ENCODE peak calls at places on chromosomes 12 and 14, in four cellular contexts. D is kidney, V is thyroid gland, O is left ventricle myocardium inferior. A is an unnamed sample. For H3K4me1 and H3K9me3, the result is how much of the 10 kb centered on the place peaks cover.

GRCh38 chr14:54786816-54787215 is 115.8 kb downstream of the GCH1 start:
- DNase-seq in D (no peak), V (no peak), O (peak), A (no peak)

GRCh38 chr14:79018846-79019245 is 848.7 kb downstream of the NRXN3 start:
- DNase-seq in D (no peak), V (no peak), O (no peak), A (no peak)

GRCh38 chr12:123058471-123058870 is 78.0 kb downstream of the ARL6IP4 start:
- DNase-seq in D (no peak), V (no peak), O (no peak), A (no peak)

GRCh38 chr12:95004610-95005009 is 1.1 kb upstream of the NDUFA12 start:
- DNase-seq in D (no peak), V (no peak), O (no peak), A (no peak)

GRCh38 chr12:16347391-16348298 is at the start of gene MGST1:
- DNase-seq in D (no peak), V (peak), O (peak), A (peak)

GRCh38 chr12:59164991-59165718 is 244.9 kb upstream of the LRIG3 start:
- DNase-seq in D (no peak), V (no peak), O (no peak), A (no peak)

GRCh38 chr12:34358198-34358597 is 335.9 kb downstream of the ALG10 start:
- DNase-seq in D (no peak), V (no peak), O (no peak), A (no peak)

GRCh38 chr14:73743431-73743931 is 29.3 kb upstream of the PNMA1 start:
- DNase-seq in D (peak), V (no peak), O (peak), A (peak)

GRCh38 chr14:80973918-80974317 is 18.5 kb downstream of the TSHR start:
- DNase-seq in D (no peak), V (no peak), O (no peak), A (no peak)

GRCh38 chr12:16359512-16360491 is 12.4 kb downstream of the MGST1 start:
- DNase-seq in D (no peak), V (peak), O (peak), A (peak)

GRCh38 chr12:122965356-122965755 is 907 bp downstream of the ABCB9 start:
- DNase-seq in D (no peak), V (peak), O (no peak), A (no peak)

GRCh38 chr12:46998811-46999368 is 80.5 kb upstream of the PCED1B start:
- DNase-seq in D (no peak), V (no peak), O (no peak), A (no peak)

GRCh38 chr12:51678086-51678724 is 87.2 kb downstream of the SCN8A start:
- DNase-seq in D (no peak), V (peak), O (no peak), A (no peak)

GRCh38 chr12:48999371-49000131 is at the start of gene DDN:
- DNase-seq in D (no peak), V (no peak), O (no peak), A (peak)

GRCh38 chr12:9273276-9273675 is 65.1 kb upstream of the PZP start:
- DNase-seq in D (no peak), V (no peak), O (no peak), A (no peak)

GRCh38 chr14:96102071-96102856 is 63.1 kb downstream of the C14orf132 start:
- DNase-seq in D (no peak), V (no peak), O (no peak), A (no peak)

GRCh38 chr14:21668377-21668776 is 5.2 kb downstream of the OR4E1 start:
- DNase-seq in D (no peak), V (no peak), O (no peak), A (no peak)

GRCh38 chr12:21823581-21823980 is 49.1 kb upstream of the KCNJ8 start:
- DNase-seq in D (peak), V (peak), O (peak), A (peak)

GRCh38 chr12:76591461-76591860 is 31.9 kb upstream of the OSBPL8 start:
- DNase-seq in D (no peak), V (no peak), O (no peak), A (no peak)

GRCh38 chr14:98826618-98827017 is 445.4 kb downstream of the BCL11B start:
- DNase-seq in D (no peak), V (peak), O (no peak), A (no peak)

GRCh38 chr12:22935501-22935900 is 310.5 kb downstream of the ETNK1 start:
- DNase-seq in D (no peak), V (no peak), O (no peak), A (no peak)

GRCh38 chr14:20818861-20819260 is 16.2 kb upstream of the RNASE1 start:
- DNase-seq in D (no peak), V (no peak), O (no peak), A (no peak)

GRCh38 chr14:105485720-105486332 is 860 bp upstream of the CRIP1 start:
- DNase-seq in D (no peak), V (peak), O (peak), A (no peak)

GRCh38 chr12:123431951-123432886 is 4.3 kb downstream of the RILPL2 start:
- DNase-seq in D (no peak), V (no peak), O (no peak), A (no peak)

GRCh38 chr12:3218150-3218845 is 141.1 kb downstream of the TSPAN9 start:
- DNase-seq in D (peak), V (peak), O (peak), A (no peak)

GRCh38 chr12:3171195-3171591 is 94.0 kb downstream of the TSPAN9 start:
- DNase-seq in D (peak), V (no peak), O (no peak), A (no peak)

GRCh38 chr14:93655078-93655750 is 133.1 kb downstream of the PRIMA1 start:
- DNase-seq in D (no peak), V (peak), O (no peak), A (no peak)

GRCh38 chr12:52432559-52433207 is 1.5 kb downstream of the KRT75 start:
- DNase-seq in D (no peak), V (no peak), O (no peak), A (no peak)

DNA sequence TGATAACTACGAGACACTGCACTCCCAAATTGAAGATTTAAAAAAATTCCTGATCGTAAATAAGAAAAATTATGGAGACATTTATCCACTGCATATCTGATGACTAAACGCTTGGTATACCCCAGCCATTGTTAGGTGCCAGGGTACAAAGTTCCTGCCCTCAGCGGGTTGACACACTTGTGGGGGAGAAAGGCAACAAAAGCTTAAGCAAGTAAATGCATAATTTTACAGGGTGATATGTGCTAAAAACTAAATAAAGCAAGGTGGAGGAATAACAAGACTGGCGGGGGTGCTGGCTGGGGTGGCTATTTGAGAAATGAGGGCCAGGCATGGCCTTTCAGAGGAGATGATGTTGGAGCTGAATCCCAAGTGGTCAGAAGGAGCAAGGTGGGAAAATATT is 25.0 kb downstream of the BICD1 start:
- DNase-seq in D (no peak), V (no peak), O (no peak), A (no peak)
- H3K4me1 ChIP-seq in D (under half), V (under half), O (under half), A (under half)

GRCh38 chr12:45973526-45973925 is 16.8 kb downstream of the SCAF11 start:
- DNase-seq in D (no peak), V (no peak), O (no peak), A (no peak)
- H3K9me3 ChIP-seq in D (under half), V (under half), O (under half), A (under half)

GRCh38 chr12:97886548-97887176 is 424.1 kb downstream of the RMST start:
- DNase-seq in D (no peak), V (no peak), O (no peak), A (no peak)
- TF ChIP-seq CTCF in D (no peak), V (no peak), O (no peak), A (no peak)

GRCh38 chr14:100827751-100828447 is 2.0 kb downstream of the MEG3 start:
- DNase-seq in D (peak), V (no peak), O (no peak), A (no peak)
- H3K4me1 ChIP-seq in D (under half), V (under half), O (under half), A (under half)

DNA sequence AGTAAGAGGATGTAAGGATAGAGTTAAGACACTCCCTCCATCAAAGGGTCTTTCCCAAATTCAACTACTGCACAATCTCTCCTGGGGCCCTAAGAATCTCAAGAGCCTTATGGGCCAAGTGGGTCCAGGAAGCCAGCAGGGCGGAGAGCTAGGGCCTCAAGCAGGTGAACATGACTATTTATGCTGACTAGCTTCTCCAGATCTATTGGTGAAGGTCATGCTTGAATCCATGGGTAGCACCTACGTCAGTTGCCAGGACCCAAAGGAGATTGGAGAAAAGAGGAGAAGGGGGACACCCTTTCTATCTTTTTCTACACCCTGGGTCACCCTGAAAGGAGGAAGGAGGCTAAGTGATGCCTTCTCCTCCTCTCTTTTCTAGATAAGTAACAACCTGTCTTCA is 534.2 kb upstream of the MIS18BP1 start:
- DNase-seq in D (no peak), V (no peak), O (no peak), A (no peak)
- H3K9me3 ChIP-seq in D (under half), V (under half), O (half or more), A (under half)

GRCh38 chr14:37340353-37340752 is 142.6 kb downstream of the MIPOL1 start:
- DNase-seq in D (no peak), V (no peak), O (no peak), A (no peak)
- TF ChIP-seq CTCF in D (no peak), V (no peak), O (no peak), A (no peak)

DNA sequence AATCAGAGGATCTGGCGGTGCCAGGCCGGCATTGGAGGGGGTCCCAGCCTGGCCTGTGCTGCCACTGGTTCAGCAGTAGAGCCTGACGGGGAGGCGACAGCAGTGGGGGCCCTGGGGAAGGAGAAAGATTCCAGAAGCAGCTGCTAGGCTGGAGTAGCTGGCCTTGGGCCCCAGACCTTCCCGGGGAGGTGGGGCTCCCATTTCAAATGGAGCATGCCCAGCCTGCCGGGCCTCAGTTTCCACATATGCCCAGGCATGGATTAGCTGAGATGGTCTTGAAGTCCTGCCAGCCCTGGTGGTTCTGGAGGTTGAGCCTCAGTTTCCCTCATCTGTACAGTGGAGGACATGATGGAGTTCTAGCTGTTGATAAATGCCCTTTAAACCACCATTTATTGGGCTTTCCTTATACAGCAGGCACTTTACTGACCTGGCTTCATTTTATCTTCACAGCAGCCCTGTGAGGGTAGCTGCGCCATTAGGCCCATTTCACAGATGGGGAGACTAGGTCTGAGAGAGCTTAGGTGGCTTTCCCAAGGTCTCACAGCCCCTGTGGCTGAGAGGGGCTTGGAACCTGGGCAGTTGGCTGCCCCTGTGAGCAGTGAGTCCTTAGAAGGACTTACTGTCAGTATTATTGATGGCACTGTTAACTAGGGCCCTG is 21.8 kb downstream of the SH2B3 start:
- DNase-seq in D (no peak), V (no peak), O (no peak), A (no peak)
- H3K4me1 ChIP-seq in D (under half), V (half or more), O (half or more), A (half or more)

DNA sequence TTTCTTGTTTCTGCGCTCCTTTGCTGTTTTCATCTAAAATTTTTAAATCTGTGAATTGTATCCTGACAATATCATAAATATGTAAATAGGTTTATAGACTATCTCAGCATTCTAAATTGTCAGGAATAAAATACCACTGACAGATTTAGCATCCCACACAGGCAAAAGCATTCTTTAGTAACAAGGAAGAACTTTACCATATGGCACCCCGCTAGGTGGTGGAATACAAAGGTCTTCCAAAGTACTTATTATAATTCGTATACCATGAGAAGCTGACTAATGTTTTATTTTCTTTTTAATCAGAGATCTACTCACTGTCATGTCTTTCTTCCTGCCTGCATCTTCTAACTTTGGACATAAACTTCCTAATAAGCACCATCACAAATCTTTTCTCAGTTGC is 328.8 kb upstream of the NOVA1 start:
- DNase-seq in D (no peak), V (no peak), O (no peak), A (no peak)
- H3K9me3 ChIP-seq in D (under half), V (under half), O (under half), A (under half)